ENCODE peak calls at places on chromosome 2, in four cellular contexts. O is endothelial cell; Q is CD4-positive, CD25-positive, alpha-beta regulatory T cell; Z is DMS79 treated with DMSO at 0.1 percent for 48 hours. R is an unnamed sample.

GRCh38 chr2:106159867-106160785 is 34.0 kb downstream of the UXS1 start:
- DNase-seq in Q (peak; percentile 51), Z (no peak), O (no peak), R (no peak)

GRCh38 chr2:160794926-160795325 is 301.3 kb upstream of the RBMS1 start:
- DNase-seq in Z (no peak), O (no peak), Q (no peak), R (no peak)

GRCh38 chr2:180367831-180368230 is 360.7 kb upstream of the CWC22 start:
- DNase-seq in Q (no peak), O (no peak), Z (no peak), R (no peak)

GRCh38 chr2:190637903-190638618 is 10.8 kb upstream of the NAB1 start:
- DNase-seq in Z (peak; percentile 29), O (no peak), Q (no peak), R (no peak)

GRCh38 chr2:1521191-1521877 is 108.1 kb downstream of the TPO start:
- DNase-seq in O (no peak), Q (no peak), Z (no peak), R (peak; percentile 22)

GRCh38 chr2:16090650-16091575 is 150.6 kb downstream of the MYCN start:
- DNase-seq in O (no peak), Z (no peak), Q (no peak), R (no peak)

GRCh38 chr2:86807462-86808275 is 17.0 kb upstream of the CD8A start:
- DNase-seq in Q (no peak), O (peak; percentile 49), Z (peak; percentile 82), R (no peak)

GRCh38 chr2:33033524-33034150 is 86.9 kb downstream of the LTBP1 start:
- DNase-seq in O (no peak), Q (no peak), Z (peak; percentile 13), R (no peak)

GRCh38 chr2:239953418-239954061 is 71.6 kb downstream of the NDUFA10 start:
- DNase-seq in Z (peak; percentile 57), Q (no peak), O (no peak), R (peak; percentile 86)

GRCh38 chr2:26907416-26907815 is 59.5 kb downstream of the DPYSL5 start:
- DNase-seq in O (no peak), Z (no peak), Q (no peak), R (no peak)

GRCh38 chr2:159737292-159737916 is 25.1 kb downstream of the MARCHF7 start:
- DNase-seq in Q (no peak), Z (no peak), O (no peak), R (no peak)

GRCh38 chr2:45612741-45613140 is 1.7 kb upstream of the SRBD1 start:
- DNase-seq in Q (no peak), Z (no peak), O (no peak), R (no peak)

GRCh38 chr2:76008001-76008702 is 297.4 kb upstream of the GCFC2 start:
- DNase-seq in Q (no peak), O (no peak), Z (no peak), R (no peak)

GRCh38 chr2:97718051-97718882 is 4.9 kb downstream of the ZAP70 start:
- DNase-seq in Z (no peak), O (no peak), Q (peak; percentile 55), R (peak; percentile 70)

GRCh38 chr2:16031848-16032159 is 91.5 kb downstream of the MYCN start:
- DNase-seq in Z (peak; percentile 83), O (no peak), Q (no peak), R (no peak)

GRCh38 chr2:201057715-201058248 is 13.7 kb downstream of the HYCC2 start:
- DNase-seq in Z (no peak), O (no peak), Q (no peak), R (no peak)

GRCh38 chr2:177909962-177910361 is 162.6 kb downstream of the PDE11A start:
- DNase-seq in O (no peak), Z (no peak), Q (no peak), R (no peak)

GRCh38 chr2:122193622-122194021 is 438.2 kb downstream of the TSN start:
- DNase-seq in Q (no peak), Z (no peak), O (no peak), R (no peak)

GRCh38 chr2:134670955-134671354 is 47.8 kb downstream of the TMEM163 start:
- DNase-seq in O (no peak), Q (no peak), Z (peak; percentile 56), R (no peak)

GRCh38 chr2:10533811-10534321 is 85.7 kb upstream of the ODC1 start:
- DNase-seq in Q (no peak), O (no peak), Z (no peak), R (no peak)

GRCh38 chr2:218501665-218502064 is 66.5 kb downstream of the USP37 start:
- DNase-seq in Q (no peak), O (no peak), Z (no peak), R (no peak)

GRCh38 chr2:20450201-20451108 is 3.6 kb downstream of the RHOB start:
- DNase-seq in O (peak; percentile 26), Z (no peak), Q (no peak), R (peak; percentile 73)

GRCh38 chr2:219071189-219071816 is 10.6 kb upstream of the IHH start:
- DNase-seq in Q (no peak), O (no peak), Z (no peak), R (no peak)

GRCh38 chr2:233413529-233414272 is 59.4 kb downstream of the DGKD start:
- DNase-seq in Q (peak; percentile 37), Z (peak; percentile 84), O (no peak), R (peak; percentile 93)

GRCh38 chr2:113980946-113981345 is 91.1 kb downstream of the ACTR3 start:
- DNase-seq in Q (no peak), Z (no peak), O (no peak), R (no peak)

GRCh38 chr2:7133521-7133920 is 216.3 kb downstream of the RNF144A start:
- DNase-seq in Q (no peak), Z (no peak), O (peak; percentile 47), R (no peak)

GRCh38 chr2:147082850-147083522 is 761.8 kb upstream of the ACVR2A start:
- DNase-seq in Q (peak; percentile 21), O (peak; percentile 73), Z (peak; percentile 9), R (no peak)

GRCh38 chr2:239717706-239718105 is 307.4 kb downstream of the NDUFA10 start:
- DNase-seq in Q (no peak), O (no peak), Z (no peak), R (peak; percentile 74)

R was measured in aorta.